ENCODE peak calls at places on chromosomes 16 and 17, in nine cellular contexts. One of them, this sample, is unnamed.

GRCh38 chr17:33385133-33385532 is 92.0 kb upstream of the ASIC2 start:
- DNase-seq in ovary: no peak
- DNase-seq in NCI-H510A: no peak
- DNase-seq in stimulated activated CD4-positive, alpha-beta T cell treated with anti-CD3 and anti-CD28 coated beads, Interleukin-12 subunit alpha, Interleukin-12 subunit beta, amount 100 ng/mL, for 24 hours: no peak
- DNase-seq in CD4-positive, alpha-beta memory T cell: no peak
- DNase-seq in memory B cell: no peak
- DNase-seq in suprapubic skin: no peak
- DNase-seq in hypothalamus: no peak
- DNase-seq in activated naive CD4-positive, alpha-beta T cell treated with Interleukin-2 at 50 U/mL for 16 hours: no peak
- DNase-seq in this sample: no peak

GRCh38 chr16:68200120-68200783 is 35.7 kb downstream of the ESRP2 start:
- DNase-seq in CD4-positive, alpha-beta memory T cell: no peak
- DNase-seq in activated naive CD4-positive, alpha-beta T cell treated with Interleukin-2 at 50 U/mL for 16 hours: no peak
- DNase-seq in suprapubic skin: no peak
- DNase-seq in hypothalamus: no peak
- DNase-seq in ovary: no peak
- DNase-seq in stimulated activated CD4-positive, alpha-beta T cell treated with anti-CD3 and anti-CD28 coated beads, Interleukin-12 subunit alpha, Interleukin-12 subunit beta, amount 100 ng/mL, for 24 hours: no peak
- DNase-seq in NCI-H510A: no peak
- DNase-seq in memory B cell: no peak
- DNase-seq in this sample: no peak

GRCh38 chr16:75758215-75758614 is 31.9 kb upstream of the CPHXL start:
- DNase-seq in CD4-positive, alpha-beta memory T cell: no peak
- DNase-seq in ovary: no peak
- DNase-seq in suprapubic skin: no peak
- DNase-seq in NCI-H510A: no peak
- DNase-seq in memory B cell: no peak
- DNase-seq in stimulated activated CD4-positive, alpha-beta T cell treated with anti-CD3 and anti-CD28 coated beads, Interleukin-12 subunit alpha, Interleukin-12 subunit beta, amount 100 ng/mL, for 24 hours: no peak
- DNase-seq in hypothalamus: no peak
- DNase-seq in activated naive CD4-positive, alpha-beta T cell treated with Interleukin-2 at 50 U/mL for 16 hours: no peak
- DNase-seq in this sample: no peak

GRCh38 chr17:2814049-2814448 is 17.8 kb downstream of the RAP1GAP2 start:
- DNase-seq in memory B cell: no peak
- DNase-seq in hypothalamus: no peak
- DNase-seq in NCI-H510A: no peak
- DNase-seq in activated naive CD4-positive, alpha-beta T cell treated with Interleukin-2 at 50 U/mL for 16 hours: no peak
- DNase-seq in CD4-positive, alpha-beta memory T cell: no peak
- DNase-seq in ovary: no peak
- DNase-seq in stimulated activated CD4-positive, alpha-beta T cell treated with anti-CD3 and anti-CD28 coated beads, Interleukin-12 subunit alpha, Interleukin-12 subunit beta, amount 100 ng/mL, for 24 hours: no peak
- DNase-seq in suprapubic skin: no peak
- DNase-seq in this sample: no peak

GRCh38 chr17:2755941-2756724 is 6.7 kb upstream of the CCDC92B start:
- DNase-seq in memory B cell: no peak
- DNase-seq in hypothalamus: no peak
- DNase-seq in activated naive CD4-positive, alpha-beta T cell treated with Interleukin-2 at 50 U/mL for 16 hours: no peak
- DNase-seq in stimulated activated CD4-positive, alpha-beta T cell treated with anti-CD3 and anti-CD28 coated beads, Interleukin-12 subunit alpha, Interleukin-12 subunit beta, amount 100 ng/mL, for 24 hours: no peak
- DNase-seq in NCI-H510A: peak
- DNase-seq in CD4-positive, alpha-beta memory T cell: no peak
- DNase-seq in suprapubic skin: no peak
- DNase-seq in ovary: no peak
- DNase-seq in this sample: no peak

GRCh38 chr17:13405080-13405479 is 196.6 kb downstream of the HS3ST3A1 start:
- DNase-seq in activated naive CD4-positive, alpha-beta T cell treated with Interleukin-2 at 50 U/mL for 16 hours: no peak
- DNase-seq in hypothalamus: no peak
- DNase-seq in suprapubic skin: no peak
- DNase-seq in ovary: no peak
- DNase-seq in CD4-positive, alpha-beta memory T cell: no peak
- DNase-seq in NCI-H510A: no peak
- DNase-seq in stimulated activated CD4-positive, alpha-beta T cell treated with anti-CD3 and anti-CD28 coated beads, Interleukin-12 subunit alpha, Interleukin-12 subunit beta, amount 100 ng/mL, for 24 hours: no peak
- DNase-seq in memory B cell: no peak
- DNase-seq in this sample: no peak

GRCh38 chr17:41494524-41494923 is 4.8 kb upstream of the KRT36 start:
- DNase-seq in ovary: no peak
- DNase-seq in memory B cell: no peak
- DNase-seq in NCI-H510A: no peak
- DNase-seq in activated naive CD4-positive, alpha-beta T cell treated with Interleukin-2 at 50 U/mL for 16 hours: no peak
- DNase-seq in hypothalamus: no peak
- DNase-seq in suprapubic skin: no peak
- DNase-seq in stimulated activated CD4-positive, alpha-beta T cell treated with anti-CD3 and anti-CD28 coated beads, Interleukin-12 subunit alpha, Interleukin-12 subunit beta, amount 100 ng/mL, for 24 hours: no peak
- DNase-seq in CD4-positive, alpha-beta memory T cell: no peak
- DNase-seq in this sample: no peak

GRCh38 chr17:66677201-66677981 is 157.5 kb upstream of the CACNG5 start:
- DNase-seq in NCI-H510A: no peak
- DNase-seq in stimulated activated CD4-positive, alpha-beta T cell treated with anti-CD3 and anti-CD28 coated beads, Interleukin-12 subunit alpha, Interleukin-12 subunit beta, amount 100 ng/mL, for 24 hours: no peak
- DNase-seq in memory B cell: no peak
- DNase-seq in ovary: no peak
- DNase-seq in suprapubic skin: no peak
- DNase-seq in CD4-positive, alpha-beta memory T cell: no peak
- DNase-seq in hypothalamus: no peak
- DNase-seq in activated naive CD4-positive, alpha-beta T cell treated with Interleukin-2 at 50 U/mL for 16 hours: no peak
- DNase-seq in this sample: no peak

GRCh38 chr16:17370233-17371013 is 100.3 kb downstream of the XYLT1 start:
- DNase-seq in suprapubic skin: no peak
- DNase-seq in CD4-positive, alpha-beta memory T cell: no peak
- DNase-seq in NCI-H510A: peak
- DNase-seq in memory B cell: no peak
- DNase-seq in stimulated activated CD4-positive, alpha-beta T cell treated with anti-CD3 and anti-CD28 coated beads, Interleukin-12 subunit alpha, Interleukin-12 subunit beta, amount 100 ng/mL, for 24 hours: no peak
- DNase-seq in activated naive CD4-positive, alpha-beta T cell treated with Interleukin-2 at 50 U/mL for 16 hours: peak
- DNase-seq in hypothalamus: no peak
- DNase-seq in ovary: no peak
- DNase-seq in this sample: no peak

GRCh38 chr17:14301279-14301760 is 439 bp downstream of the HS3ST3B1 start:
- DNase-seq in CD4-positive, alpha-beta memory T cell: peak
- DNase-seq in activated naive CD4-positive, alpha-beta T cell treated with Interleukin-2 at 50 U/mL for 16 hours: peak
- DNase-seq in suprapubic skin: no peak
- DNase-seq in hypothalamus: no peak
- DNase-seq in ovary: no peak
- DNase-seq in stimulated activated CD4-positive, alpha-beta T cell treated with anti-CD3 and anti-CD28 coated beads, Interleukin-12 subunit alpha, Interleukin-12 subunit beta, amount 100 ng/mL, for 24 hours: no peak
- DNase-seq in memory B cell: no peak
- DNase-seq in NCI-H510A: no peak
- DNase-seq in this sample: no peak

GRCh38 chr16:57196276-57196675 is 10.1 kb downstream of the RSPRY1 start:
- DNase-seq in suprapubic skin: no peak
- DNase-seq in ovary: no peak
- DNase-seq in stimulated activated CD4-positive, alpha-beta T cell treated with anti-CD3 and anti-CD28 coated beads, Interleukin-12 subunit alpha, Interleukin-12 subunit beta, amount 100 ng/mL, for 24 hours: no peak
- DNase-seq in hypothalamus: no peak
- DNase-seq in activated naive CD4-positive, alpha-beta T cell treated with Interleukin-2 at 50 U/mL for 16 hours: no peak
- DNase-seq in memory B cell: no peak
- DNase-seq in NCI-H510A: no peak
- DNase-seq in CD4-positive, alpha-beta memory T cell: no peak
- DNase-seq in this sample: no peak

GRCh38 chr16:47162670-47163420 is 19.1 kb upstream of the NETO2 start:
- DNase-seq in NCI-H510A: no peak
- DNase-seq in memory B cell: no peak
- DNase-seq in stimulated activated CD4-positive, alpha-beta T cell treated with anti-CD3 and anti-CD28 coated beads, Interleukin-12 subunit alpha, Interleukin-12 subunit beta, amount 100 ng/mL, for 24 hours: no peak
- DNase-seq in CD4-positive, alpha-beta memory T cell: no peak
- DNase-seq in hypothalamus: no peak
- DNase-seq in suprapubic skin: no peak
- DNase-seq in activated naive CD4-positive, alpha-beta T cell treated with Interleukin-2 at 50 U/mL for 16 hours: no peak
- DNase-seq in ovary: no peak
- DNase-seq in this sample: no peak

GRCh38 chr16:81932668-81933067 is 78.6 kb downstream of the SDR42E1 start:
- DNase-seq in memory B cell: no peak
- DNase-seq in ovary: no peak
- DNase-seq in hypothalamus: no peak
- DNase-seq in suprapubic skin: peak
- DNase-seq in activated naive CD4-positive, alpha-beta T cell treated with Interleukin-2 at 50 U/mL for 16 hours: no peak
- DNase-seq in stimulated activated CD4-positive, alpha-beta T cell treated with anti-CD3 and anti-CD28 coated beads, Interleukin-12 subunit alpha, Interleukin-12 subunit beta, amount 100 ng/mL, for 24 hours: no peak
- DNase-seq in CD4-positive, alpha-beta memory T cell: no peak
- DNase-seq in NCI-H510A: no peak
- DNase-seq in this sample: no peak

GRCh38 chr16:23160082-23160481 is 10.8 kb upstream of the USP31 start:
- DNase-seq in stimulated activated CD4-positive, alpha-beta T cell treated with anti-CD3 and anti-CD28 coated beads, Interleukin-12 subunit alpha, Interleukin-12 subunit beta, amount 100 ng/mL, for 24 hours: no peak
- DNase-seq in ovary: no peak
- DNase-seq in NCI-H510A: no peak
- DNase-seq in memory B cell: no peak
- DNase-seq in activated naive CD4-positive, alpha-beta T cell treated with Interleukin-2 at 50 U/mL for 16 hours: no peak
- DNase-seq in CD4-positive, alpha-beta memory T cell: no peak
- DNase-seq in hypothalamus: no peak
- DNase-seq in suprapubic skin: no peak
- DNase-seq in this sample: no peak

GRCh38 chr17:76370261-76370993 is 14.0 kb upstream of the SPHK1 start:
- DNase-seq in CD4-positive, alpha-beta memory T cell: no peak
- DNase-seq in stimulated activated CD4-positive, alpha-beta T cell treated with anti-CD3 and anti-CD28 coated beads, Interleukin-12 subunit alpha, Interleukin-12 subunit beta, amount 100 ng/mL, for 24 hours: no peak
- DNase-seq in memory B cell: no peak
- DNase-seq in hypothalamus: peak
- DNase-seq in ovary: peak
- DNase-seq in NCI-H510A: no peak
- DNase-seq in suprapubic skin: no peak
- DNase-seq in activated naive CD4-positive, alpha-beta T cell treated with Interleukin-2 at 50 U/mL for 16 hours: no peak
- DNase-seq in this sample: no peak

GRCh38 chr17:17843096-17843495 is 6.3 kb upstream of the SREBF1 start:
- DNase-seq in stimulated activated CD4-positive, alpha-beta T cell treated with anti-CD3 and anti-CD28 coated beads, Interleukin-12 subunit alpha, Interleukin-12 subunit beta, amount 100 ng/mL, for 24 hours: no peak
- DNase-seq in CD4-positive, alpha-beta memory T cell: no peak
- DNase-seq in hypothalamus: no peak
- DNase-seq in memory B cell: no peak
- DNase-seq in suprapubic skin: no peak
- DNase-seq in activated naive CD4-positive, alpha-beta T cell treated with Interleukin-2 at 50 U/mL for 16 hours: no peak
- DNase-seq in ovary: no peak
- DNase-seq in NCI-H510A: no peak
- DNase-seq in this sample: no peak

GRCh38 chr16:78307824-78308528 is 208.5 kb downstream of the WWOX start:
- DNase-seq in hypothalamus: no peak
- DNase-seq in suprapubic skin: no peak
- DNase-seq in memory B cell: no peak
- DNase-seq in CD4-positive, alpha-beta memory T cell: no peak
- DNase-seq in ovary: no peak
- DNase-seq in NCI-H510A: no peak
- DNase-seq in activated naive CD4-positive, alpha-beta T cell treated with Interleukin-2 at 50 U/mL for 16 hours: no peak
- DNase-seq in stimulated activated CD4-positive, alpha-beta T cell treated with anti-CD3 and anti-CD28 coated beads, Interleukin-12 subunit alpha, Interleukin-12 subunit beta, amount 100 ng/mL, for 24 hours: no peak
- DNase-seq in this sample: no peak

This sample was measured in COR-L47.